ENCODE peak calls at places on chromosome 3, in seven cellular contexts. R is tibial nerve, B is GM10248, H is right lobe of liver, A is cardiac muscle cell, E is neural progenitor cell, M is cardiac fibroblast. F is an unnamed sample.

GRCh38 chr3:2110597-2111117 is 12.0 kb downstream of the CNTN4 start:
- DNase-seq in R (no peak), B (no peak), H (no peak), A (no peak), E (no peak), M (no peak), F (no peak)

GRCh38 chr3:52108302-52109232 is 45.7 kb downstream of the POC1A start:
- DNase-seq in R (no peak), B (no peak), H (peak), A (peak), E (no peak), M (peak), F (peak)

GRCh38 chr3:10534066-10534465 is 28.7 kb upstream of the ATP2B2 start:
- DNase-seq in R (no peak), B (no peak), H (no peak), A (no peak), E (no peak), M (no peak), F (no peak)

GRCh38 chr3:119883461-119884160 is 101.7 kb downstream of the NR1I2 start:
- DNase-seq in R (no peak), B (no peak), H (no peak), A (no peak), E (no peak), M (no peak), F (no peak)

GRCh38 chr3:198032445-198032936 is 72.5 kb downstream of the LMLN start:
- DNase-seq in R (no peak), B (no peak), H (no peak), A (peak), E (no peak), M (peak), F (peak)

GRCh38 chr3:9704343-9705322 is 1.0 kb downstream of the CPNE9 start:
- DNase-seq in R (no peak), B (peak), H (no peak), A (peak), E (peak), M (peak), F (peak)

GRCh38 chr3:79245295-79246138 is 522.3 kb downstream of the ROBO1 start:
- DNase-seq in R (no peak), B (no peak), H (no peak), A (no peak), E (no peak), M (no peak), F (no peak)

GRCh38 chr3:123104550-123104949 is 37.7 kb downstream of the PDIA5 start:
- DNase-seq in R (no peak), B (no peak), H (no peak), A (peak), E (no peak), M (peak), F (no peak)

GRCh38 chr3:16448691-16449090 is 64.8 kb downstream of the RFTN1 start:
- DNase-seq in R (no peak), B (no peak), H (no peak), A (peak), E (no peak), M (peak), F (no peak)

GRCh38 chr3:149247025-149247710 is 25.5 kb upstream of the CP start:
- DNase-seq in R (no peak), B (no peak), H (no peak), A (peak), E (no peak), M (peak), F (no peak)

GRCh38 chr3:56823421-56823926 is 21.7 kb upstream of the ARHGEF3 start:
- DNase-seq in R (no peak), B (no peak), H (no peak), A (no peak), E (no peak), M (no peak), F (no peak)

GRCh38 chr3:188796122-188796631 is 375.6 kb upstream of the TPRG1 start:
- DNase-seq in R (no peak), B (peak), H (no peak), A (peak), E (no peak), M (peak), F (no peak)

GRCh38 chr3:24372559-24373197 is 122.0 kb downstream of the THRB start:
- DNase-seq in R (no peak), B (no peak), H (no peak), A (no peak), E (no peak), M (no peak), F (no peak)

GRCh38 chr3:112327371-112327951 is 5.5 kb upstream of the CD200 start:
- DNase-seq in R (no peak), B (peak), H (no peak), A (peak), E (peak), M (peak), F (peak)

GRCh38 chr3:105868450-105868744 is 415 bp downstream of the CBLB start:
- DNase-seq in R (peak), B (peak), H (peak), A (peak), E (peak), M (peak), F (peak)

GRCh38 chr3:13371100-13372075 is 48.7 kb downstream of the NUP210 start:
- DNase-seq in R (no peak), B (no peak), H (no peak), A (no peak), E (no peak), M (no peak), F (no peak)

GRCh38 chr3:181278468-181279238 is 289.1 kb upstream of the DNAJC19 start:
- DNase-seq in R (no peak), B (peak), H (no peak), A (peak), E (peak), M (peak), F (no peak)

GRCh38 chr3:12345584-12346494 is 57.0 kb downstream of the PPARG start:
- DNase-seq in R (no peak), B (no peak), H (no peak), A (no peak), E (no peak), M (no peak), F (no peak)

GRCh38 chr3:185763347-185764010 is 61.4 kb downstream of the IGF2BP2 start:
- DNase-seq in R (no peak), B (no peak), H (no peak), A (peak), E (no peak), M (peak), F (no peak)

GRCh38 chr3:143896486-143896885 is 48.2 kb upstream of the SLC9A9 start:
- DNase-seq in R (no peak), B (no peak), H (no peak), A (peak), E (no peak), M (peak), F (no peak)

GRCh38 chr3:114221165-114221880 is 16.1 kb downstream of the ZNF80 start:
- DNase-seq in R (no peak), B (no peak), H (no peak), A (peak), E (no peak), M (peak), F (no peak)

GRCh38 chr3:62604301-62604700 is 231.0 kb upstream of the FEZF2 start:
- DNase-seq in R (no peak), B (no peak), H (no peak), A (peak), E (no peak), M (peak), F (no peak)

GRCh38 chr3:27677554-27677953 is 44.6 kb downstream of the EOMES start:
- DNase-seq in R (no peak), B (no peak), H (no peak), A (peak), E (no peak), M (peak), F (no peak)

GRCh38 chr3:191339313-191339917 is 9.1 kb upstream of the UTS2B start:
- DNase-seq in R (no peak), B (no peak), H (no peak), A (no peak), E (no peak), M (no peak), F (no peak)

GRCh38 chr3:190013943-190014924 is 106.5 kb downstream of the P3H2 start:
- DNase-seq in R (no peak), B (no peak), H (no peak), A (no peak), E (no peak), M (no peak), F (no peak)

GRCh38 chr3:173584834-173585831 is 187.6 kb downstream of the NLGN1 start:
- DNase-seq in R (peak), B (no peak), H (peak), A (peak), E (peak), M (peak), F (no peak)

GRCh38 chr3:133862161-133862560 is 33.5 kb downstream of the RAB6B start:
- DNase-seq in R (no peak), B (no peak), H (no peak), A (no peak), E (no peak), M (no peak), F (no peak)

GRCh38 chr3:161875483-161875882 is 378.9 kb downstream of the OTOL1 start:
- DNase-seq in R (no peak), B (no peak), H (no peak), A (no peak), E (no peak), M (no peak), F (no peak)

GRCh38 chr3:15875016-15875689 is 77.4 kb upstream of the ANKRD28 start:
- DNase-seq in R (no peak), B (no peak), H (no peak), A (peak), E (no peak), M (peak), F (no peak)

GRCh38 chr3:57060089-57060829 is at the start of gene SPATA12:
- DNase-seq in R (peak), B (no peak), H (peak), A (peak), E (peak), M (peak), F (no peak)

GRCh38 chr3:133127381-133127780 is 89.2 kb downstream of the TMEM108 start:
- DNase-seq in R (no peak), B (no peak), H (no peak), A (no peak), E (no peak), M (no peak), F (no peak)

GRCh38 chr3:14767706-14768105 is 51.1 kb upstream of the FGD5 start:
- DNase-seq in R (no peak), B (no peak), H (no peak), A (no peak), E (no peak), M (no peak), F (no peak)

GRCh38 chr3:103906304-103906703 is 1460.4 kb upstream of the ALCAM start:
- DNase-seq in R (no peak), B (no peak), H (no peak), A (no peak), E (no peak), M (no peak), F (no peak)

GRCh38 chr3:113136071-113136470 is 75.3 kb upstream of the BOC start:
- DNase-seq in R (no peak), B (no peak), H (no peak), A (peak), E (peak), M (peak), F (no peak)

GRCh38 chr3:109018828-109019227 is 65.1 kb upstream of the GUCA1C start:
- DNase-seq in R (no peak), B (no peak), H (no peak), A (no peak), E (no peak), M (no peak), F (peak)
- TF ChIP-seq CTCF in R (no peak), B (peak), H (no peak), A (peak), E (no peak), M (no peak), F (peak)

DNA sequence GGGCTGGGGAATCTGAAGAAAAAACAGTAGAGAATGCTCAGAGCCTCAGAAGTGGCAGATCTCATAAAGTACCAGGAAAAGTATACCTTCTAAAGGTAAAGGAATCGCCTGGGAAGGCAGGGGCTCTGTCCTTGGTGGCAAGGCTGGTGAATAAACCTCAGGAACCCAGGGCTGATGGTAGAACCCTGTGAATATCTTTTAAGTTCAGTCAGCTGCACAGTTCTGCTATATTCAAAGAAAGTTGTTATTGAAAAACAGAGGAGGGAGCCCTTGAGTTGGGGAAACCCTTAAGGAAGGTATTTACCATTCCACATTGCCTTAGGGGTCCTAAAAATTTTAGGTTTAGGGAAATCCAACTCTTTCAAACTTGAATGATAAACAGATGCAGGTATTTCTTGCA is 31.2 kb downstream of the ZPLD1 start:
- DNase-seq in R (no peak), B (no peak), H (no peak), A (no peak), E (no peak), M (no peak), F (no peak)
- TF ChIP-seq CTCF in R (no peak), B (no peak), H (peak), A (no peak), E (peak), M (no peak), F (no peak)

GRCh38 chr3:129046732-129047552 is 13.6 kb upstream of the GP9 start:
- DNase-seq in R (no peak), B (no peak), H (no peak), A (no peak), E (no peak), M (no peak), F (no peak)

GRCh38 chr3:129050556-129051295 is 9.9 kb upstream of the GP9 start:
- DNase-seq in R (no peak), B (no peak), H (peak), A (no peak), E (no peak), M (no peak), F (no peak)

GRCh38 chr3:129045675-129046036 is 14.9 kb upstream of the GP9 start:
- DNase-seq in R (no peak), B (no peak), H (no peak), A (no peak), E (no peak), M (no peak), F (no peak)

GRCh38 chr3:129047553-129047839 is 13.1 kb upstream of the GP9 start:
- DNase-seq in R (no peak), B (no peak), H (no peak), A (no peak), E (no peak), M (no peak), F (no peak)

GRCh38 chr3:129046037-129046731 is 14.4 kb upstream of the GP9 start:
- DNase-seq in R (no peak), B (no peak), H (no peak), A (no peak), E (no peak), M (no peak), F (no peak)
- TF ChIP-seq CTCF in R (no peak), B (no peak), H (no peak), A (peak), E (no peak), M (no peak), F (no peak)

GRCh38 chr3:71482771-71483170 is 100.8 kb downstream of the FOXP1 start:
- DNase-seq in R (no peak), B (no peak), H (no peak), A (no peak), E (no peak), M (no peak), F (no peak)

GRCh38 chr3:71478568-71478967 is 105.0 kb downstream of the FOXP1 start:
- DNase-seq in R (no peak), B (no peak), H (no peak), A (no peak), E (no peak), M (no peak), F (no peak)

GRCh38 chr3:71476950-71477349 is 106.6 kb downstream of the FOXP1 start:
- DNase-seq in R (no peak), B (no peak), H (no peak), A (no peak), E (no peak), M (no peak), F (no peak)
- TF ChIP-seq CTCF in R (no peak), B (no peak), H (no peak), A (no peak), E (no peak), M (no peak), F (no peak)

GRCh38 chr3:151371531-151371930 is 13.0 kb downstream of the P2RY12 start:
- DNase-seq in R (no peak), B (no peak), H (no peak), A (no peak), E (no peak), M (no peak), F (no peak)

GRCh38 chr3:151372063-151372820 is 12.3 kb downstream of the P2RY12 start:
- DNase-seq in R (no peak), B (no peak), H (no peak), A (no peak), E (no peak), M (peak), F (no peak)

GRCh38 chr3:151367448-151367847 is 17.1 kb downstream of the P2RY12 start:
- DNase-seq in R (no peak), B (no peak), H (no peak), A (no peak), E (no peak), M (no peak), F (no peak)

GRCh38 chr3:151362798-151363197 is 21.8 kb downstream of the P2RY12 start:
- DNase-seq in R (no peak), B (no peak), H (no peak), A (peak), E (no peak), M (peak), F (no peak)

GRCh38 chr3:151366993-151367392 is 17.6 kb downstream of the P2RY12 start:
- DNase-seq in R (no peak), B (no peak), H (no peak), A (no peak), E (no peak), M (no peak), F (no peak)
- TF ChIP-seq CTCF in R (no peak), B (no peak), H (no peak), A (no peak), E (no peak), M (no peak), F (no peak)

DNA sequence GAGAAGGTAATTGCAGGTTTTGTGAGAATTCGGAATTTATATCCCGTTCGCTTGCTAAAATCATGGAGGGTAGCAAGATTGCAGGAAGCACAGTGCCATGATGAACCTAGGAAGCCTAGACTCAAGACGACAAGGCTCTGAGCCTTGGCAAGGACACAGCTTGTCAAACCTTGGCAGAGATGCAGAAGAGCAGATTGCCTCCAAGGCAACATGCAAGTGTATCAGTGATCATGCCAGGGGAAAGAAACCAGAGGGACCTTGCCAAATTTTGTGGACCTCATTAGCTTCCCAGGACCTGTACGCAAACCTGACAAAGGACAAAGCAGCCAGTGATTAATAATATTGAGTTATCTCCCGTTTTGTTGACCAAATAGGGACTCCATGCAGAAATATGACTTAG is 159.7 kb downstream of the GOLIM4 start:
- DNase-seq in R (no peak), B (no peak), H (no peak), A (no peak), E (no peak), M (no peak), F (no peak)
- TF ChIP-seq CTCF in R (no peak), B (no peak), H (no peak), A (no peak), E (no peak), M (no peak), F (no peak)

GRCh38 chr3:178384302-178384939 is 151.8 kb upstream of the KCNMB2 start:
- DNase-seq in R (no peak), B (no peak), H (no peak), A (peak), E (no peak), M (peak), F (peak)
- TF ChIP-seq CTCF in R (no peak), B (no peak), H (no peak), A (no peak), E (no peak), M (no peak), F (no peak)

F was measured in WERI-Rb-1.